ENCODE peak calls at places on chromosomes 4 and X, in four cellular contexts. O is H9, R is neural progenitor cell, M is cardiac muscle cell. B is an unnamed sample.
A peak's percentile ranks its signal among the peaks of the same experiment; 100 is the strongest.

GRCh38 chr4:113114884-113115283 is 65.4 kb downstream of the ANK2 start:
- DNase-seq in O (no peak), R (no peak), M (no peak), B (no peak)

GRCh38 chr4:58127680-58128079 is 1017.5 kb upstream of the IGFBP7 start:
- DNase-seq in O (no peak), R (no peak), M (no peak), B (no peak)

GRCh38 chr4:38387348-38387747 is 276.7 kb upstream of the KLF3 start:
- DNase-seq in O (no peak), R (no peak), M (peak; percentile 29), B (peak; percentile 26)

GRCh38 chr4:150217192-150217591 is 138.9 kb downstream of the DCLK2 start:
- DNase-seq in O (no peak), R (peak; percentile 68), M (peak; percentile 28), B (no peak)

GRCh38 chrX:44308869-44309268 is 34.6 kb downstream of the EFHC2 start:
- DNase-seq in O (no peak), R (no peak), M (no peak), B (no peak)

GRCh38 chr4:110682311-110682710 is 59.4 kb upstream of the PITX2 start:
- DNase-seq in O (no peak), R (no peak), M (no peak), B (no peak)

GRCh38 chr4:106095408-106095807 is 200.1 kb downstream of the NPNT start:
- DNase-seq in O (no peak), R (no peak), M (no peak), B (no peak)

GRCh38 chr4:155705664-155706063 is 39.0 kb downstream of the GUCY1A1 start:
- DNase-seq in O (no peak), R (peak; percentile 72), M (peak; percentile 88), B (no peak)

GRCh38 chr4:11470709-11471441 is 42.2 kb upstream of the HS3ST1 start:
- DNase-seq in O (no peak), R (no peak), M (no peak), B (no peak)

GRCh38 chr4:122826000-122826595 is 533 bp upstream of the FGF2 start:
- DNase-seq in O (no peak), R (peak; percentile 13), M (no peak), B (no peak)
- H3K27ac ChIP-seq in O (peak overlapping the region; percentile 46), R (peak overlapping the region; percentile 83), M (no peak overlapping the region), B (peak overlapping the region; percentile 88)

GRCh38 chr4:35793766-35794165 is 450.5 kb downstream of the ARAP2 start:
- DNase-seq in O (no peak), R (no peak), M (no peak), B (no peak)
- H3K4me1 ChIP-seq in O (no peaks in the 10 kb centered on the region), R (no peaks in the 10 kb centered on the region), M (no peaks in the 10 kb centered on the region), B (no peaks in the 10 kb centered on the region)

GRCh38 chr4:157514711-157515110 is 294.2 kb downstream of the GRIA2 start:
- DNase-seq in O (peak; percentile 74), R (peak; percentile 36), M (peak; percentile 27), B (no peak)
- TF ChIP-seq CTCF in O (peak; percentile 82), R (peak; percentile 64), M (peak; percentile 8), B (no peak)

GRCh38 chrX:48473718-48473990 is 2.3 kb upstream of the FTSJ1 start:
- DNase-seq in O (no peak), R (no peak), M (no peak), B (no peak)

GRCh38 chrX:48474127-48474526 is 1.9 kb upstream of the FTSJ1 start:
- DNase-seq in O (no peak), R (peak; percentile 23), M (no peak), B (no peak)

GRCh38 chrX:48475295-48475694 is 704 bp upstream of the FTSJ1 start:
- DNase-seq in O (no peak), R (no peak), M (no peak), B (no peak)

GRCh38 chrX:48475774-48476577 is at the start of gene FTSJ1:
- DNase-seq in O (peak; percentile 52), R (peak; percentile 62), M (peak; percentile 70), B (peak; percentile 89)

DNA sequence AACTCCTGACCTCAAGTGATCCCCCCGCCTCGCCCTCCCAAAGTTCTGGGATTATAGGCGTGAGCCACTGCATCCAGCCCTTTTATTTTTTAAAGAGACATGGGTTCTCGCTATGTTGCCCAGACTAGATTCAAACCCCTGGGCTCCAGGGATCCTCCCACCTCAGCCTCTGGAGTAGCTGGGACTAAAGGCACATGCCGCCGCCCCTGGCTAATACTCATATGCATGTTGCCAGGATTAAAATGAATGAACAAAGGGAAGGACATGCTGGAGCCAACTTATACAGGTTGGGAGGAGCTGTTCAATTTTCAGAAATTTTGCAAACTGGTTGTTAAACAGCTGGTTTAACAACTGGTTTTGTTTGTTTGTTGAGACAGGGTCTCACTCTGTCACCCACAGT is 1.4 kb upstream of the FTSJ1 start:
- DNase-seq in O (no peak), R (no peak), M (no peak), B (no peak)
- H3K27ac ChIP-seq in O (no peak overlapping the region), R (no peak overlapping the region), M (no peak overlapping the region), B (no peak overlapping the region)

GRCh38 chrX:40169193-40170086 is 71.7 kb upstream of the BCOR start:
- DNase-seq in O (peak; percentile 91), R (peak; percentile 82), M (peak; percentile 82), B (no peak)
- H3K4me1 ChIP-seq in O (peaks cover 19% of the 10 kb centered on the region), R (peaks cover 34% of the 10 kb centered on the region), M (peaks cover 59% of the 10 kb centered on the region), B (peaks cover 28% of the 10 kb centered on the region)

GRCh38 chr4:36719425-36719824 is 438.0 kb downstream of the DTHD1 start:
- DNase-seq in O (no peak), R (no peak), M (no peak), B (no peak)

GRCh38 chr4:36722986-36723385 is 441.6 kb downstream of the DTHD1 start:
- DNase-seq in O (no peak), R (no peak), M (no peak), B (no peak)
- TF ChIP-seq CTCF in O (no peak), R (no peak), M (no peak), B (no peak)

GRCh38 chr4:144181386-144181785 is 40.9 kb upstream of the GYPA start:
- DNase-seq in O (no peak), R (no peak), M (no peak), B (no peak)
- H3K27ac ChIP-seq in O (no peak overlapping the region), R (no peak overlapping the region), M (no peak overlapping the region), B (no peak overlapping the region)

GRCh38 chr4:182827981-182828677 is 89.1 kb downstream of the DCTD start:
- DNase-seq in O (no peak), R (peak; percentile 70), M (no peak), B (no peak)
- H3K4me1 ChIP-seq in O (no peaks in the 10 kb centered on the region), R (peaks cover 27% of the 10 kb centered on the region), M (peaks cover 4% of the 10 kb centered on the region), B (no peaks in the 10 kb centered on the region)